ENCODE peak calls at places on chromosomes 4 and X, in seven cellular contexts. One of them, this sample, is unnamed.

GRCh38 chrX:2542826-2543551 is 42.2 kb upstream of the DHRSX start:
- DNase-seq in A549: no peak
- DNase-seq in suprapubic skin: no peak
- DNase-seq in ovary: no peak
- DNase-seq in heart left ventricle: no peak
- DNase-seq in uterus: no peak
- DNase-seq in HCT116: no peak
- DNase-seq in this sample: no peak

GRCh38 chrX:134365923-134366322 is 94.0 kb upstream of the HPRT1 start:
- DNase-seq in A549: no peak
- DNase-seq in suprapubic skin: no peak
- DNase-seq in ovary: no peak
- DNase-seq in heart left ventricle: no peak
- DNase-seq in uterus: no peak
- DNase-seq in HCT116: no peak
- DNase-seq in this sample: no peak

GRCh38 chr4:10963958-10964705 is 279.6 kb upstream of the CLNK start:
- DNase-seq in A549: no peak
- DNase-seq in suprapubic skin: no peak
- DNase-seq in ovary: no peak
- DNase-seq in heart left ventricle: no peak
- DNase-seq in uterus: no peak
- DNase-seq in HCT116: no peak
- DNase-seq in this sample: no peak

GRCh38 chr4:80535551-80535950 is 200.0 kb downstream of the CFAP299 start:
- DNase-seq in A549: no peak
- DNase-seq in suprapubic skin: no peak
- DNase-seq in ovary: no peak
- DNase-seq in heart left ventricle: no peak
- DNase-seq in uterus: no peak
- DNase-seq in HCT116: no peak
- DNase-seq in this sample: no peak

GRCh38 chr4:74030285-74030684 is 8.2 kb downstream of the CXCL3 start:
- DNase-seq in A549: no peak
- DNase-seq in suprapubic skin: no peak
- DNase-seq in ovary: no peak
- DNase-seq in heart left ventricle: no peak
- DNase-seq in uterus: no peak
- DNase-seq in HCT116: no peak
- DNase-seq in this sample: no peak

GRCh38 chrX:25083661-25084060 is 67.9 kb upstream of the ARX start:
- DNase-seq in A549: peak; percentile 5
- DNase-seq in suprapubic skin: no peak
- DNase-seq in ovary: no peak
- DNase-seq in heart left ventricle: no peak
- DNase-seq in uterus: no peak
- DNase-seq in HCT116: no peak
- DNase-seq in this sample: no peak

GRCh38 chr4:47101453-47101852 is 70.1 kb downstream of the GABRB1 start:
- DNase-seq in A549: no peak
- DNase-seq in suprapubic skin: no peak
- DNase-seq in ovary: no peak
- DNase-seq in heart left ventricle: no peak
- DNase-seq in uterus: no peak
- DNase-seq in HCT116: no peak
- DNase-seq in this sample: no peak

GRCh38 chrX:105299286-105299685 is 78.8 kb upstream of the TEX13A start:
- DNase-seq in A549: no peak
- DNase-seq in suprapubic skin: no peak
- DNase-seq in ovary: no peak
- DNase-seq in heart left ventricle: no peak
- DNase-seq in uterus: no peak
- DNase-seq in HCT116: no peak
- DNase-seq in this sample: no peak

GRCh38 chr4:176001171-176002006 is 64.3 kb upstream of the WDR17 start:
- DNase-seq in A549: peak; percentile 5
- DNase-seq in suprapubic skin: no peak
- DNase-seq in ovary: no peak
- DNase-seq in heart left ventricle: no peak
- DNase-seq in uterus: peak; percentile 31
- DNase-seq in HCT116: peak; percentile 15
- DNase-seq in this sample: peak; percentile 57

GRCh38 chr4:169312690-169313422 is 42.1 kb upstream of the SH3RF1 start:
- DNase-seq in A549: no peak
- DNase-seq in suprapubic skin: no peak
- DNase-seq in ovary: no peak
- DNase-seq in heart left ventricle: no peak
- DNase-seq in uterus: no peak
- DNase-seq in HCT116: no peak
- DNase-seq in this sample: no peak
- TF ChIP-seq POLR2A in A549: no peak
- TF ChIP-seq POLR2A in suprapubic skin: no peak
- TF ChIP-seq POLR2A in ovary: no peak
- TF ChIP-seq POLR2A in heart left ventricle: no peak
- TF ChIP-seq POLR2A in uterus: no peak
- TF ChIP-seq POLR2A in HCT116: no peak
- TF ChIP-seq POLR2A in this sample: no peak

DNA sequence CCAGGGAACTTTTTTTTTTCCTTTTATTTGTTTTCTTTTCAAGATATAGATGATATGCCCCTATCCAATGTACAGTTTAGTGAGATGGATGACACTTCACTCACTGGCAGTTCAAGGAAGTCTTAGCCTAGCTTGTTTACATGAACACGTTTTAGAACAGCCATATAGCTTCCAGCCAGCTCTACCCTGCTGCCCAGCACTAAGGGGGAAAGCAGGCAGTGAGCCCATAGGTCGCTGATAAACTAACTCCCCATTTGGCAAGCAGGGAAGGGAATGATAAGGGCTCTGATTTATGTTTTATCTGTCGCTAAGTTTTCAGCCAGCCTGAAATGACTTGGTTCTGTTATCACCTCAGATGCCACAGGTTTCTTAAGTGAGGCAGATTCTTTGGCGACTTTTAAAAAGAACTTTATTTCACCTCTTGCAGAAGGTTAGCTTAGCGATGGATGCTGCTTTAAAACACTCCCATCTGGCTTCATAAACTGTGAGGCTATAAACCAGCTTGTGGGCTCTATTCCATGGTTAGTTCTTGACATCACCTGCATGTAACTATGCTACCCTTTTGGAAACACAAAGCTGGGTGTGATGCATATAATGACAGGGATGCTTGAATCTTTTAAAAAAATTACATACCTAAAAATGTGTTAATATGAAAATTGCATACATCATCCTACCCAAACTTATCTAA is 348.4 kb downstream of the FBXO8 start:
- DNase-seq in A549: no peak
- DNase-seq in suprapubic skin: no peak
- DNase-seq in ovary: no peak
- DNase-seq in heart left ventricle: no peak
- DNase-seq in uterus: no peak
- DNase-seq in HCT116: no peak
- DNase-seq in this sample: no peak
- H3K27ac ChIP-seq in A549: no peak overlapping the region
- H3K27ac ChIP-seq in suprapubic skin: no peak overlapping the region
- H3K27ac ChIP-seq in ovary: no peak overlapping the region
- H3K27ac ChIP-seq in heart left ventricle: no peak overlapping the region
- H3K27ac ChIP-seq in uterus: peak overlapping the region; percentile 52
- H3K27ac ChIP-seq in HCT116: no peak overlapping the region
- H3K27ac ChIP-seq in this sample: no peak overlapping the region

GRCh38 chr4:168551945-168552695 is 55.3 kb downstream of the PALLD start:
- DNase-seq in A549: no peak
- DNase-seq in suprapubic skin: no peak
- DNase-seq in ovary: no peak
- DNase-seq in heart left ventricle: no peak
- DNase-seq in uterus: no peak
- DNase-seq in HCT116: peak; percentile 59
- DNase-seq in this sample: no peak
- TF ChIP-seq CTCF in A549: no peak
- TF ChIP-seq CTCF in suprapubic skin: no peak
- TF ChIP-seq CTCF in ovary: no peak
- TF ChIP-seq CTCF in heart left ventricle: no peak
- TF ChIP-seq CTCF in uterus: no peak
- TF ChIP-seq CTCF in HCT116: peak; percentile 48
- TF ChIP-seq CTCF in this sample: no peak

GRCh38 chrX:44344194-44344593 is 722 bp upstream of the EFHC2 start:
- DNase-seq in A549: no peak
- DNase-seq in suprapubic skin: no peak
- DNase-seq in ovary: peak; percentile 13
- DNase-seq in heart left ventricle: peak; percentile 24
- DNase-seq in uterus: no peak
- DNase-seq in HCT116: no peak
- DNase-seq in this sample: peak; percentile 14
- TF ChIP-seq POLR2A in A549: no peak
- TF ChIP-seq POLR2A in suprapubic skin: no peak
- TF ChIP-seq POLR2A in ovary: no peak
- TF ChIP-seq POLR2A in heart left ventricle: no peak
- TF ChIP-seq POLR2A in uterus: no peak
- TF ChIP-seq POLR2A in HCT116: no peak
- TF ChIP-seq POLR2A in this sample: no peak

GRCh38 chr4:98423019-98423418 is 161.8 kb downstream of the RAP1GDS1 start:
- DNase-seq in A549: no peak
- DNase-seq in suprapubic skin: no peak
- DNase-seq in ovary: no peak
- DNase-seq in heart left ventricle: no peak
- DNase-seq in uterus: no peak
- DNase-seq in HCT116: no peak
- DNase-seq in this sample: no peak

GRCh38 chr4:98416844-98417243 is 155.7 kb downstream of the RAP1GDS1 start:
- DNase-seq in A549: no peak
- DNase-seq in suprapubic skin: no peak
- DNase-seq in ovary: no peak
- DNase-seq in heart left ventricle: no peak
- DNase-seq in uterus: no peak
- DNase-seq in HCT116: no peak
- DNase-seq in this sample: no peak

DNA sequence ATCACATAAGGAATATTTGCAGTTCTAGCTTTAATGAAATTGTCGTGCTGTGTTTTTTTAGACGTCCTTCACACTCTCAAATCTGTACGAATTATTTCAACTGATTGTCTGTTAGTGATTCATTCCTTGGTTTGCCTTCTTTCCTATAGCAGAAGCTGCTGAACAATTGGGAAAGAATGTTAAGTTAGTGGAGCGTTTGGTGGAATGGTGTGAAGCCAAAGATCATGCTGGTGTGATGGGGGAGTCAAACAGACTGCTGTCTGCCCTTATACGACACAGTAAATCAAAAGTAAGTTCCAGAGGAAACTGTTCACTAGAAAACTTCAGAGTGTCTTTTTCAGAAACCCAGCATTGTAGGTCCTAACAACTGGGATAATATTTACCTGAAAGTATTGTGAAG is 159.9 kb downstream of the RAP1GDS1 start:
- DNase-seq in A549: no peak
- DNase-seq in suprapubic skin: no peak
- DNase-seq in ovary: no peak
- DNase-seq in heart left ventricle: no peak
- DNase-seq in uterus: no peak
- DNase-seq in HCT116: no peak
- DNase-seq in this sample: no peak
- H3K27ac ChIP-seq in A549: no peak overlapping the region
- H3K27ac ChIP-seq in suprapubic skin: no peak overlapping the region
- H3K27ac ChIP-seq in ovary: no peak overlapping the region
- H3K27ac ChIP-seq in heart left ventricle: no peak overlapping the region
- H3K27ac ChIP-seq in uterus: no peak overlapping the region
- H3K27ac ChIP-seq in HCT116: no peak overlapping the region
- H3K27ac ChIP-seq in this sample: no peak overlapping the region

GRCh38 chrX:13000311-13000811 is 25.5 kb downstream of the TMSB4X start:
- DNase-seq in A549: no peak
- DNase-seq in suprapubic skin: no peak
- DNase-seq in ovary: no peak
- DNase-seq in heart left ventricle: no peak
- DNase-seq in uterus: no peak
- DNase-seq in HCT116: no peak
- DNase-seq in this sample: peak; percentile 17
- TF ChIP-seq CTCF in A549: no peak
- TF ChIP-seq CTCF in suprapubic skin: no peak
- TF ChIP-seq CTCF in ovary: no peak
- TF ChIP-seq CTCF in heart left ventricle: no peak
- TF ChIP-seq CTCF in uterus: no peak
- TF ChIP-seq CTCF in HCT116: no peak
- TF ChIP-seq CTCF in this sample: no peak

GRCh38 chrX:39691724-39692123 is 406.0 kb downstream of the BCOR start:
- DNase-seq in A549: no peak
- DNase-seq in suprapubic skin: no peak
- DNase-seq in ovary: no peak
- DNase-seq in heart left ventricle: no peak
- DNase-seq in uterus: no peak
- DNase-seq in HCT116: no peak
- DNase-seq in this sample: no peak

GRCh38 chrX:39690541-39691415 is 407.0 kb downstream of the BCOR start:
- DNase-seq in A549: no peak
- DNase-seq in suprapubic skin: no peak
- DNase-seq in ovary: no peak
- DNase-seq in heart left ventricle: no peak
- DNase-seq in uterus: no peak
- DNase-seq in HCT116: no peak
- DNase-seq in this sample: no peak

GRCh38 chrX:39688219-39688575 is 409.6 kb downstream of the BCOR start:
- DNase-seq in A549: no peak
- DNase-seq in suprapubic skin: no peak
- DNase-seq in ovary: no peak
- DNase-seq in heart left ventricle: no peak
- DNase-seq in uterus: no peak
- DNase-seq in HCT116: no peak
- DNase-seq in this sample: no peak

GRCh38 chrX:39689374-39690104 is 408.2 kb downstream of the BCOR start:
- DNase-seq in A549: no peak
- DNase-seq in suprapubic skin: no peak
- DNase-seq in ovary: no peak
- DNase-seq in heart left ventricle: no peak
- DNase-seq in uterus: no peak
- DNase-seq in HCT116: no peak
- DNase-seq in this sample: no peak

GRCh38 chrX:39688576-39689373 is 409.0 kb downstream of the BCOR start:
- DNase-seq in A549: peak; percentile 23
- DNase-seq in suprapubic skin: no peak
- DNase-seq in ovary: peak; percentile 70
- DNase-seq in heart left ventricle: peak; percentile 73
- DNase-seq in uterus: peak; percentile 66
- DNase-seq in HCT116: no peak
- DNase-seq in this sample: peak; percentile 53
- TF ChIP-seq POLR2A in A549: peak; percentile 20
- TF ChIP-seq POLR2A in suprapubic skin: no peak
- TF ChIP-seq POLR2A in ovary: no peak
- TF ChIP-seq POLR2A in heart left ventricle: no peak
- TF ChIP-seq POLR2A in uterus: peak; percentile 38
- TF ChIP-seq POLR2A in HCT116: no peak
- TF ChIP-seq POLR2A in this sample: no peak

GRCh38 chr4:172986114-172986513 is 182.5 kb upstream of the GALNT7 start:
- DNase-seq in A549: no peak
- DNase-seq in suprapubic skin: no peak
- DNase-seq in ovary: no peak
- DNase-seq in heart left ventricle: no peak
- DNase-seq in uterus: no peak
- DNase-seq in HCT116: no peak
- DNase-seq in this sample: no peak
- H3K27ac ChIP-seq in A549: peak overlapping the region; percentile 91
- H3K27ac ChIP-seq in suprapubic skin: no peak overlapping the region
- H3K27ac ChIP-seq in ovary: no peak overlapping the region
- H3K27ac ChIP-seq in heart left ventricle: no peak overlapping the region
- H3K27ac ChIP-seq in uterus: no peak overlapping the region
- H3K27ac ChIP-seq in HCT116: no peak overlapping the region
- H3K27ac ChIP-seq in this sample: no peak overlapping the region

This sample was measured in testis.